ENCODE peak calls at places on chromosomes 16 and 17, in nine cellular contexts. One of them, this sample, is unnamed.

GRCh38 chr17:81345211-81346089 is 49.8 kb upstream of the BAHCC1 start:
- DNase-seq in GDM1: peak; percentile 62
- DNase-seq in NCI-H1930: peak; percentile 67
- DNase-seq in skeletal muscle cell: peak; percentile 62
- DNase-seq in Kasumi-1: peak; percentile 56
- DNase-seq in stimulated activated naive CD8-positive, alpha-beta T cell treated with anti-CD3 and anti-CD28 coated beads, Interleukin-15, Interleukin-2, amounts not matched to agents 100 U/mL and 50 U/mL, for 24 hours: peak; percentile 71
- DNase-seq in pulmonary artery endothelial cell: peak; percentile 76
- DNase-seq in stimulated activated CD4-positive, alpha-beta T cell treated with anti-CD3 and anti-CD28 coated beads, Interleukin-1b, Interleukin-23, amount 100 ng/mL, for 4 hours: no peak
- DNase-seq in activated CD4-positive, alpha-beta T cell treated with anti-CD3 and anti-CD28 coated beads for 24 hours: peak; percentile 44
- DNase-seq in this sample: peak; percentile 78

GRCh38 chr17:32461853-32462617 is 17.7 kb downstream of the PSMD11 start:
- DNase-seq in stimulated activated naive CD8-positive, alpha-beta T cell treated with anti-CD3 and anti-CD28 coated beads, Interleukin-15, Interleukin-2, amounts not matched to agents 100 U/mL and 50 U/mL, for 24 hours: peak; percentile 77
- DNase-seq in skeletal muscle cell: no peak
- DNase-seq in pulmonary artery endothelial cell: no peak
- DNase-seq in NCI-H1930: no peak
- DNase-seq in GDM1: peak; percentile 5
- DNase-seq in Kasumi-1: peak; percentile 83
- DNase-seq in stimulated activated CD4-positive, alpha-beta T cell treated with anti-CD3 and anti-CD28 coated beads, Interleukin-1b, Interleukin-23, amount 100 ng/mL, for 4 hours: peak; percentile 59
- DNase-seq in activated CD4-positive, alpha-beta T cell treated with anti-CD3 and anti-CD28 coated beads for 24 hours: peak; percentile 57
- DNase-seq in this sample: peak; percentile 73

GRCh38 chr17:42690596-42690995 is 8.3 kb downstream of the CNTNAP1 start:
- DNase-seq in stimulated activated naive CD8-positive, alpha-beta T cell treated with anti-CD3 and anti-CD28 coated beads, Interleukin-15, Interleukin-2, amounts not matched to agents 100 U/mL and 50 U/mL, for 24 hours: no peak
- DNase-seq in GDM1: no peak
- DNase-seq in Kasumi-1: no peak
- DNase-seq in pulmonary artery endothelial cell: no peak
- DNase-seq in NCI-H1930: no peak
- DNase-seq in skeletal muscle cell: no peak
- DNase-seq in activated CD4-positive, alpha-beta T cell treated with anti-CD3 and anti-CD28 coated beads for 24 hours: no peak
- DNase-seq in stimulated activated CD4-positive, alpha-beta T cell treated with anti-CD3 and anti-CD28 coated beads, Interleukin-1b, Interleukin-23, amount 100 ng/mL, for 4 hours: no peak
- DNase-seq in this sample: no peak

GRCh38 chr17:32258383-32259121 is 7.1 kb upstream of the RHBDL3 start:
- DNase-seq in activated CD4-positive, alpha-beta T cell treated with anti-CD3 and anti-CD28 coated beads for 24 hours: no peak
- DNase-seq in NCI-H1930: no peak
- DNase-seq in stimulated activated CD4-positive, alpha-beta T cell treated with anti-CD3 and anti-CD28 coated beads, Interleukin-1b, Interleukin-23, amount 100 ng/mL, for 4 hours: no peak
- DNase-seq in Kasumi-1: no peak
- DNase-seq in stimulated activated naive CD8-positive, alpha-beta T cell treated with anti-CD3 and anti-CD28 coated beads, Interleukin-15, Interleukin-2, amounts not matched to agents 100 U/mL and 50 U/mL, for 24 hours: no peak
- DNase-seq in pulmonary artery endothelial cell: no peak
- DNase-seq in GDM1: no peak
- DNase-seq in skeletal muscle cell: no peak
- DNase-seq in this sample: peak; percentile 77

GRCh38 chr17:73539176-73539575 is 105.1 kb downstream of the SDK2 start:
- DNase-seq in stimulated activated CD4-positive, alpha-beta T cell treated with anti-CD3 and anti-CD28 coated beads, Interleukin-1b, Interleukin-23, amount 100 ng/mL, for 4 hours: no peak
- DNase-seq in GDM1: no peak
- DNase-seq in pulmonary artery endothelial cell: no peak
- DNase-seq in activated CD4-positive, alpha-beta T cell treated with anti-CD3 and anti-CD28 coated beads for 24 hours: no peak
- DNase-seq in skeletal muscle cell: no peak
- DNase-seq in NCI-H1930: no peak
- DNase-seq in stimulated activated naive CD8-positive, alpha-beta T cell treated with anti-CD3 and anti-CD28 coated beads, Interleukin-15, Interleukin-2, amounts not matched to agents 100 U/mL and 50 U/mL, for 24 hours: no peak
- DNase-seq in Kasumi-1: no peak
- DNase-seq in this sample: no peak

GRCh38 chr17:76405967-76406647 is 21.7 kb downstream of the SPHK1 start:
- DNase-seq in skeletal muscle cell: no peak
- DNase-seq in NCI-H1930: no peak
- DNase-seq in activated CD4-positive, alpha-beta T cell treated with anti-CD3 and anti-CD28 coated beads for 24 hours: no peak
- DNase-seq in stimulated activated naive CD8-positive, alpha-beta T cell treated with anti-CD3 and anti-CD28 coated beads, Interleukin-15, Interleukin-2, amounts not matched to agents 100 U/mL and 50 U/mL, for 24 hours: no peak
- DNase-seq in Kasumi-1: no peak
- DNase-seq in pulmonary artery endothelial cell: no peak
- DNase-seq in stimulated activated CD4-positive, alpha-beta T cell treated with anti-CD3 and anti-CD28 coated beads, Interleukin-1b, Interleukin-23, amount 100 ng/mL, for 4 hours: no peak
- DNase-seq in GDM1: no peak
- DNase-seq in this sample: no peak

GRCh38 chr16:89922884-89923639 is at the start of gene TUBB3:
- DNase-seq in NCI-H1930: peak; percentile 52
- DNase-seq in activated CD4-positive, alpha-beta T cell treated with anti-CD3 and anti-CD28 coated beads for 24 hours: no peak
- DNase-seq in Kasumi-1: peak; percentile 3
- DNase-seq in stimulated activated CD4-positive, alpha-beta T cell treated with anti-CD3 and anti-CD28 coated beads, Interleukin-1b, Interleukin-23, amount 100 ng/mL, for 4 hours: no peak
- DNase-seq in stimulated activated naive CD8-positive, alpha-beta T cell treated with anti-CD3 and anti-CD28 coated beads, Interleukin-15, Interleukin-2, amounts not matched to agents 100 U/mL and 50 U/mL, for 24 hours: peak; percentile 61
- DNase-seq in GDM1: peak; percentile 44
- DNase-seq in pulmonary artery endothelial cell: no peak
- DNase-seq in skeletal muscle cell: peak; percentile 48
- DNase-seq in this sample: peak; percentile 95

GRCh38 chr16:8676737-8677375 is 2.4 kb downstream of the ABAT start:
- DNase-seq in NCI-H1930: no peak
- DNase-seq in GDM1: no peak
- DNase-seq in activated CD4-positive, alpha-beta T cell treated with anti-CD3 and anti-CD28 coated beads for 24 hours: no peak
- DNase-seq in stimulated activated CD4-positive, alpha-beta T cell treated with anti-CD3 and anti-CD28 coated beads, Interleukin-1b, Interleukin-23, amount 100 ng/mL, for 4 hours: no peak
- DNase-seq in skeletal muscle cell: no peak
- DNase-seq in pulmonary artery endothelial cell: no peak
- DNase-seq in stimulated activated naive CD8-positive, alpha-beta T cell treated with anti-CD3 and anti-CD28 coated beads, Interleukin-15, Interleukin-2, amounts not matched to agents 100 U/mL and 50 U/mL, for 24 hours: no peak
- DNase-seq in Kasumi-1: no peak
- DNase-seq in this sample: no peak

GRCh38 chr17:75111777-75112176 is 2.0 kb downstream of the ARMC7 start:
- DNase-seq in stimulated activated naive CD8-positive, alpha-beta T cell treated with anti-CD3 and anti-CD28 coated beads, Interleukin-15, Interleukin-2, amounts not matched to agents 100 U/mL and 50 U/mL, for 24 hours: no peak
- DNase-seq in NCI-H1930: no peak
- DNase-seq in Kasumi-1: peak; percentile 39
- DNase-seq in GDM1: no peak
- DNase-seq in skeletal muscle cell: no peak
- DNase-seq in stimulated activated CD4-positive, alpha-beta T cell treated with anti-CD3 and anti-CD28 coated beads, Interleukin-1b, Interleukin-23, amount 100 ng/mL, for 4 hours: no peak
- DNase-seq in pulmonary artery endothelial cell: no peak
- DNase-seq in activated CD4-positive, alpha-beta T cell treated with anti-CD3 and anti-CD28 coated beads for 24 hours: no peak
- DNase-seq in this sample: no peak

GRCh38 chr16:3965306-3965705 is 84.8 kb upstream of the CREBBP start:
- DNase-seq in NCI-H1930: no peak
- DNase-seq in activated CD4-positive, alpha-beta T cell treated with anti-CD3 and anti-CD28 coated beads for 24 hours: no peak
- DNase-seq in GDM1: no peak
- DNase-seq in stimulated activated naive CD8-positive, alpha-beta T cell treated with anti-CD3 and anti-CD28 coated beads, Interleukin-15, Interleukin-2, amounts not matched to agents 100 U/mL and 50 U/mL, for 24 hours: no peak
- DNase-seq in pulmonary artery endothelial cell: no peak
- DNase-seq in stimulated activated CD4-positive, alpha-beta T cell treated with anti-CD3 and anti-CD28 coated beads, Interleukin-1b, Interleukin-23, amount 100 ng/mL, for 4 hours: no peak
- DNase-seq in skeletal muscle cell: no peak
- DNase-seq in Kasumi-1: no peak
- DNase-seq in this sample: no peak

GRCh38 chr17:31373150-31374082 is 18.1 kb upstream of the RAB11FIP4 start:
- DNase-seq in pulmonary artery endothelial cell: peak; percentile 22
- DNase-seq in stimulated activated CD4-positive, alpha-beta T cell treated with anti-CD3 and anti-CD28 coated beads, Interleukin-1b, Interleukin-23, amount 100 ng/mL, for 4 hours: peak; percentile 23
- DNase-seq in stimulated activated naive CD8-positive, alpha-beta T cell treated with anti-CD3 and anti-CD28 coated beads, Interleukin-15, Interleukin-2, amounts not matched to agents 100 U/mL and 50 U/mL, for 24 hours: no peak
- DNase-seq in GDM1: peak; percentile 42
- DNase-seq in Kasumi-1: peak; percentile 94
- DNase-seq in skeletal muscle cell: peak; percentile 13
- DNase-seq in activated CD4-positive, alpha-beta T cell treated with anti-CD3 and anti-CD28 coated beads for 24 hours: no peak
- DNase-seq in NCI-H1930: no peak
- DNase-seq in this sample: no peak

GRCh38 chr17:12180644-12181261 is 160.1 kb downstream of the MAP2K4 start:
- DNase-seq in stimulated activated naive CD8-positive, alpha-beta T cell treated with anti-CD3 and anti-CD28 coated beads, Interleukin-15, Interleukin-2, amounts not matched to agents 100 U/mL and 50 U/mL, for 24 hours: peak; percentile 15
- DNase-seq in stimulated activated CD4-positive, alpha-beta T cell treated with anti-CD3 and anti-CD28 coated beads, Interleukin-1b, Interleukin-23, amount 100 ng/mL, for 4 hours: no peak
- DNase-seq in pulmonary artery endothelial cell: peak; percentile 7
- DNase-seq in activated CD4-positive, alpha-beta T cell treated with anti-CD3 and anti-CD28 coated beads for 24 hours: peak; percentile 2
- DNase-seq in NCI-H1930: no peak
- DNase-seq in Kasumi-1: peak; percentile 32
- DNase-seq in skeletal muscle cell: peak; percentile 11
- DNase-seq in GDM1: no peak
- DNase-seq in this sample: no peak

GRCh38 chr17:78789663-78790181 is 7.6 kb upstream of the CYTH1 start:
- DNase-seq in activated CD4-positive, alpha-beta T cell treated with anti-CD3 and anti-CD28 coated beads for 24 hours: no peak
- DNase-seq in stimulated activated naive CD8-positive, alpha-beta T cell treated with anti-CD3 and anti-CD28 coated beads, Interleukin-15, Interleukin-2, amounts not matched to agents 100 U/mL and 50 U/mL, for 24 hours: no peak
- DNase-seq in skeletal muscle cell: peak; percentile 31
- DNase-seq in pulmonary artery endothelial cell: no peak
- DNase-seq in NCI-H1930: no peak
- DNase-seq in stimulated activated CD4-positive, alpha-beta T cell treated with anti-CD3 and anti-CD28 coated beads, Interleukin-1b, Interleukin-23, amount 100 ng/mL, for 4 hours: no peak
- DNase-seq in GDM1: no peak
- DNase-seq in Kasumi-1: no peak
- DNase-seq in this sample: no peak

GRCh38 chr17:41678907-41679739 is 9.6 kb upstream of the EIF1 start:
- DNase-seq in skeletal muscle cell: no peak
- DNase-seq in Kasumi-1: peak; percentile 63
- DNase-seq in pulmonary artery endothelial cell: no peak
- DNase-seq in NCI-H1930: no peak
- DNase-seq in stimulated activated CD4-positive, alpha-beta T cell treated with anti-CD3 and anti-CD28 coated beads, Interleukin-1b, Interleukin-23, amount 100 ng/mL, for 4 hours: peak; percentile 27
- DNase-seq in GDM1: peak; percentile 83
- DNase-seq in stimulated activated naive CD8-positive, alpha-beta T cell treated with anti-CD3 and anti-CD28 coated beads, Interleukin-15, Interleukin-2, amounts not matched to agents 100 U/mL and 50 U/mL, for 24 hours: peak; percentile 57
- DNase-seq in activated CD4-positive, alpha-beta T cell treated with anti-CD3 and anti-CD28 coated beads for 24 hours: no peak
- DNase-seq in this sample: no peak

This sample was measured in glutamatergic neuron.